ENCODE peak calls at places on chromosome 4, in nine cellular contexts. P is suprapubic skin, A is A549, H is K562, C is upper lobe of left lung, X is GM12878, T is sigmoid colon, O is transverse colon, N is stomach. K is an unnamed sample.

GRCh38 chr4:25133132-25133531 is 27.1 kb downstream of the SEPSECS start:
- DNase-seq in P (no peak), A (no peak), H (no peak), C (no peak), X (no peak), T (no peak), O (no peak), N (no peak), K (no peak)

GRCh38 chr4:74202062-74202586 is 44.2 kb downstream of the MTHFD2L start:
- DNase-seq in P (no peak), A (peak; percentile 58), H (no peak), C (no peak), X (no peak), T (no peak), O (no peak), N (no peak), K (no peak)

GRCh38 chr4:13906727-13907126 is 279.2 kb upstream of the BOD1L1 start:
- DNase-seq in P (no peak), A (no peak), H (no peak), C (no peak), X (no peak), T (no peak), O (no peak), N (no peak), K (no peak)

GRCh38 chr4:134144337-134144736 is 57.3 kb downstream of the PABPC4L start:
- DNase-seq in P (no peak), A (no peak), H (no peak), C (no peak), X (no peak), T (no peak), O (no peak), N (no peak), K (no peak)

GRCh38 chr4:4923208-4923607 is 63.7 kb downstream of the MSX1 start:
- DNase-seq in P (no peak), A (no peak), H (no peak), C (no peak), X (no peak), T (no peak), O (no peak), N (no peak), K (no peak)

GRCh38 chr4:89751416-89751815 is 85.5 kb downstream of the SNCA start:
- DNase-seq in P (no peak), A (no peak), H (no peak), C (no peak), X (no peak), T (no peak), O (no peak), N (no peak), K (no peak)

GRCh38 chr4:91243132-91243531 is 1060.6 kb upstream of the GRID2 start:
- DNase-seq in P (no peak), A (peak; percentile 13), H (no peak), C (no peak), X (no peak), T (no peak), O (no peak), N (no peak), K (no peak)

GRCh38 chr4:38510201-38510600 is 153.8 kb upstream of the KLF3 start:
- DNase-seq in P (no peak), A (no peak), H (no peak), C (no peak), X (no peak), T (no peak), O (no peak), N (no peak), K (no peak)

GRCh38 chr4:69523385-69524132 is 27.9 kb upstream of the UGT2B4 start:
- DNase-seq in P (no peak), A (no peak), H (no peak), C (no peak), X (no peak), T (no peak), O (no peak), N (no peak), K (no peak)

GRCh38 chr4:151173751-151174325 is 74.4 kb downstream of the RPS3A start:
- DNase-seq in P (peak; percentile 72), A (no peak), H (no peak), C (no peak), X (no peak), T (peak; percentile 89), O (peak; percentile 39), N (no peak), K (no peak)

GRCh38 chr4:19566041-19566440 is 685.7 kb upstream of the SLIT2 start:
- DNase-seq in P (no peak), A (no peak), H (no peak), C (no peak), X (no peak), T (no peak), O (no peak), N (no peak), K (no peak)

GRCh38 chr4:114807759-114808404 is 209.3 kb downstream of the UGT8 start:
- DNase-seq in P (no peak), A (peak; percentile 34), H (peak; percentile 41), C (no peak), X (no peak), T (no peak), O (no peak), N (peak; percentile 45), K (no peak)

GRCh38 chr4:75710246-75710645 is 14.1 kb upstream of the USO1 start:
- DNase-seq in P (no peak), A (no peak), H (no peak), C (no peak), X (no peak), T (no peak), O (no peak), N (no peak), K (no peak)

GRCh38 chr4:143025111-143025704 is 159.5 kb upstream of the USP38 start:
- DNase-seq in P (no peak), A (peak; percentile 41), H (no peak), C (no peak), X (no peak), T (no peak), O (no peak), N (no peak), K (no peak)

GRCh38 chr4:185682236-185682635 is 129.8 kb downstream of the SORBS2 start:
- DNase-seq in P (no peak), A (peak; percentile 5), H (no peak), C (no peak), X (no peak), T (no peak), O (no peak), N (no peak), K (no peak)

GRCh38 chr4:167282171-167282864 is 48.0 kb upstream of the SPOCK3 start:
- DNase-seq in P (no peak), A (peak; percentile 3), H (no peak), C (no peak), X (no peak), T (no peak), O (no peak), N (no peak), K (no peak)
- TF ChIP-seq POLR2A in P (no peak), A (no peak), H (no peak), C (no peak), X (no peak), T (no peak), O (no peak), N (no peak), K (no peak)

GRCh38 chr4:106358899-106359298 is 9.7 kb downstream of the GIMD1 start:
- DNase-seq in P (no peak), A (no peak), H (no peak), C (no peak), X (no peak), T (no peak), O (no peak), N (no peak), K (no peak)

GRCh38 chr4:106351016-106351415 is 17.6 kb downstream of the GIMD1 start:
- DNase-seq in P (no peak), A (no peak), H (no peak), C (no peak), X (no peak), T (no peak), O (no peak), N (no peak), K (no peak)

GRCh38 chr4:106353786-106354185 is 14.8 kb downstream of the GIMD1 start:
- DNase-seq in P (no peak), A (no peak), H (no peak), C (no peak), X (no peak), T (no peak), O (no peak), N (no peak), K (no peak)

GRCh38 chr4:106355193-106355592 is 13.4 kb downstream of the GIMD1 start:
- DNase-seq in P (no peak), A (no peak), H (no peak), C (no peak), X (no peak), T (no peak), O (no peak), N (no peak), K (no peak)
- TF ChIP-seq EP300 in P (no peak), A (no peak), H (no peak), C (no peak), X (no peak), T (no peak), O (no peak), N (no peak), K (no peak)

GRCh38 chr4:337932-338758 is 531 bp downstream of the ZNF141 start:
- DNase-seq in P (peak; percentile 76), A (peak; percentile 22), H (no peak), C (peak; percentile 93), X (no peak), T (no peak), O (no peak), N (peak; percentile 40), K (peak; percentile 93)

GRCh38 chr4:336893-337142 is 796 bp upstream of the ZNF141 start:
- DNase-seq in P (no peak), A (no peak), H (no peak), C (no peak), X (no peak), T (peak; percentile 83), O (no peak), N (no peak), K (no peak)

GRCh38 chr4:336099-336892 is 1.3 kb upstream of the ZNF141 start:
- DNase-seq in P (peak; percentile 60), A (no peak), H (no peak), C (peak; percentile 91), X (no peak), T (peak; percentile 70), O (peak; percentile 35), N (no peak), K (no peak)

GRCh38 chr4:337143-337931 is at the start of gene ZNF141:
- DNase-seq in P (peak; percentile 98), A (peak; percentile 94), H (no peak), C (peak; percentile 95), X (peak; percentile 95), T (peak; percentile 99), O (peak; percentile 97), N (peak; percentile 95), K (peak; percentile 99)

GRCh38 chr4:335515-335914 is 2.1 kb upstream of the ZNF141 start:
- DNase-seq in P (no peak), A (no peak), H (no peak), C (no peak), X (no peak), T (no peak), O (no peak), N (no peak), K (no peak)
- H3K9me3 ChIP-seq in P (no peaks in the 10 kb centered on the region), A (peaks cover 26% of the 10 kb centered on the region), H (no peaks in the 10 kb centered on the region), C (no peaks in the 10 kb centered on the region), X (peaks cover 15% of the 10 kb centered on the region), T (no peaks in the 10 kb centered on the region), O (peaks cover 6% of the 10 kb centered on the region), N (peaks cover 6% of the 10 kb centered on the region), K (no peaks in the 10 kb centered on the region)

GRCh38 chr4:2939383-2940243 is 23.6 kb downstream of the NOP14 start:
- DNase-seq in P (peak; percentile 61), A (no peak), H (no peak), C (no peak), X (no peak), T (peak; percentile 53), O (peak; percentile 5), N (peak; percentile 19), K (no peak)
- TF ChIP-seq POLR2A in P (no peak), A (no peak), H (peak; percentile 33), C (no peak), X (no peak), T (no peak), O (no peak), N (no peak), K (no peak)

K was measured in esophagus muscularis mucosa.